ENCODE peak calls at places on chromosomes 12 and 14, in eight cellular contexts. F is body of pancreas; X is AG10803; B is choroid plexus epithelial cell; P is heart left ventricle; Z is endothelial cell of umbilical vein; I is naive thymus-derived CD4-positive, alpha-beta T cell; D is AG09309. C is an unnamed sample.

GRCh38 chr12:110856517-110856916 is 9.7 kb downstream of the CCDC63 start:
- DNase-seq in I (no peak), F (no peak), Z (no peak), X (no peak), D (no peak), B (no peak), P (no peak), C (no peak)

GRCh38 chr14:61452452-61452851 is 131.1 kb downstream of the PRKCH start:
- DNase-seq in P (no peak), B (no peak), D (no peak), Z (no peak), X (no peak), I (peak; percentile 41), F (no peak), C (no peak)

GRCh38 chr12:80316141-80316700 is 127.8 kb upstream of the PTPRQ start:
- DNase-seq in P (no peak), I (no peak), X (no peak), Z (no peak), D (no peak), F (no peak), B (no peak), C (no peak)

GRCh38 chr12:22525426-22525825 is 18.9 kb downstream of the C2CD5 start:
- DNase-seq in P (no peak), F (no peak), D (peak; percentile 24), Z (peak; percentile 24), I (no peak), B (peak; percentile 60), X (peak; percentile 62), C (peak; percentile 51)

GRCh38 chr12:93713060-93713459 is 35.9 kb downstream of the CRADD start:
- DNase-seq in F (no peak), P (no peak), B (no peak), Z (no peak), D (no peak), X (no peak), I (no peak), C (no peak)

GRCh38 chr14:90514015-90514398 is 117.2 kb downstream of the CALM1 start:
- DNase-seq in X (no peak), D (no peak), B (no peak), F (no peak), I (no peak), P (no peak), Z (no peak), C (no peak)

GRCh38 chr12:107200394-107200793 is 107.0 kb upstream of the CRY1 start:
- DNase-seq in X (peak; percentile 16), B (peak; percentile 65), D (no peak), Z (no peak), P (no peak), I (no peak), F (no peak), C (peak; percentile 40)

GRCh38 chr12:6182279-6182898 is 17.8 kb upstream of the CD9 start:
- DNase-seq in B (peak; percentile 87), F (peak; percentile 37), Z (peak; percentile 89), P (peak; percentile 69), I (no peak), D (peak; percentile 76), X (peak; percentile 91), C (peak; percentile 88)

GRCh38 chr12:127162902-127163301 is 1104.1 kb upstream of the TMEM132C start:
- DNase-seq in Z (no peak), B (peak; percentile 78), X (peak; percentile 74), I (peak; percentile 20), P (no peak), F (no peak), D (no peak), C (peak; percentile 43)

GRCh38 chr12:132572106-132572505 is 38.3 kb downstream of the LRCOL1 start:
- DNase-seq in D (no peak), X (no peak), F (no peak), Z (no peak), P (no peak), B (no peak), I (no peak), C (no peak)

GRCh38 chr14:90093942-90094595 is 32.3 kb downstream of the KCNK13 start:
- DNase-seq in X (peak; percentile 51), I (no peak), P (no peak), D (no peak), Z (no peak), F (no peak), B (peak; percentile 70), C (peak; percentile 55)

GRCh38 chr14:31059152-31059924 is 33.2 kb upstream of the STRN3 start:
- DNase-seq in X (peak; percentile 79), P (no peak), Z (no peak), I (no peak), D (peak; percentile 73), F (peak; percentile 65), B (peak; percentile 92), C (peak; percentile 93)

GRCh38 chr12:15151141-15152091 is 69.8 kb downstream of the RERG start:
- DNase-seq in I (no peak), D (no peak), X (no peak), B (peak; percentile 69), P (no peak), Z (peak; percentile 50), F (no peak), C (peak; percentile 44)

GRCh38 chr14:92403981-92404380 is 81.0 kb downstream of the SLC24A4 start:
- DNase-seq in X (no peak), D (no peak), B (no peak), P (no peak), F (no peak), Z (no peak), I (no peak), C (no peak)

GRCh38 chr12:48351022-48351708 is 446 bp upstream of the ZNF641 start:
- DNase-seq in F (peak; percentile 85), Z (peak; percentile 53), P (no peak), X (peak; percentile 66), D (peak; percentile 39), B (peak; percentile 87), I (no peak), C (peak; percentile 95)

GRCh38 chr14:86790408-86791364 is 1202.3 kb downstream of the GALC start:
- DNase-seq in D (no peak), I (no peak), P (no peak), Z (no peak), F (no peak), X (no peak), B (no peak), C (no peak)

GRCh38 chr12:121930862-121931261 is 12.5 kb downstream of the CFAP251 start:
- DNase-seq in D (no peak), B (no peak), Z (no peak), I (no peak), P (no peak), X (no peak), F (no peak), C (no peak)

GRCh38 chr14:41607966-41608663 is 1.4 kb downstream of the LRFN5 start:
- DNase-seq in D (no peak), I (no peak), P (no peak), X (no peak), B (peak; percentile 11), Z (no peak), F (no peak), C (no peak)

GRCh38 chr14:74483321-74483720 is 9.8 kb downstream of the NPC2 start:
- DNase-seq in X (peak; percentile 45), B (peak; percentile 53), Z (no peak), F (no peak), P (no peak), D (no peak), I (no peak), C (no peak)

GRCh38 chr14:29444805-29445204 is 482.8 kb downstream of the PRKD1 start:
- DNase-seq in X (peak; percentile 30), P (no peak), D (no peak), F (no peak), Z (no peak), B (no peak), I (no peak), C (peak; percentile 54)

GRCh38 chr14:24378981-24379906 is 11.3 kb downstream of the NFATC4 start:
- DNase-seq in I (no peak), D (no peak), P (no peak), B (no peak), X (no peak), F (no peak), Z (no peak), C (no peak)

GRCh38 chr12:97267803-97268202 is 194.8 kb upstream of the RMST start:
- DNase-seq in Z (no peak), X (no peak), D (no peak), I (no peak), P (no peak), F (no peak), B (no peak), C (no peak)

GRCh38 chr12:123526542-123527080 is 6.9 kb downstream of the RILPL1 start:
- DNase-seq in D (no peak), X (no peak), Z (no peak), F (no peak), P (no peak), I (no peak), B (no peak), C (no peak)

GRCh38 chr12:112124918-112125249 is 476 bp upstream of the TRAFD1 start:
- DNase-seq in I (no peak), B (no peak), P (no peak), F (no peak), X (no peak), D (no peak), Z (no peak), C (no peak)
- H3K4me3 ChIP-seq in I (peak overlapping the region; percentile 97), B (peak overlapping the region; percentile 98), P (peak overlapping the region; percentile 93), F (no peak overlapping the region), X (no peak overlapping the region), D (no peak overlapping the region), Z (no peak overlapping the region), C (peak overlapping the region; percentile 90)

DNA sequence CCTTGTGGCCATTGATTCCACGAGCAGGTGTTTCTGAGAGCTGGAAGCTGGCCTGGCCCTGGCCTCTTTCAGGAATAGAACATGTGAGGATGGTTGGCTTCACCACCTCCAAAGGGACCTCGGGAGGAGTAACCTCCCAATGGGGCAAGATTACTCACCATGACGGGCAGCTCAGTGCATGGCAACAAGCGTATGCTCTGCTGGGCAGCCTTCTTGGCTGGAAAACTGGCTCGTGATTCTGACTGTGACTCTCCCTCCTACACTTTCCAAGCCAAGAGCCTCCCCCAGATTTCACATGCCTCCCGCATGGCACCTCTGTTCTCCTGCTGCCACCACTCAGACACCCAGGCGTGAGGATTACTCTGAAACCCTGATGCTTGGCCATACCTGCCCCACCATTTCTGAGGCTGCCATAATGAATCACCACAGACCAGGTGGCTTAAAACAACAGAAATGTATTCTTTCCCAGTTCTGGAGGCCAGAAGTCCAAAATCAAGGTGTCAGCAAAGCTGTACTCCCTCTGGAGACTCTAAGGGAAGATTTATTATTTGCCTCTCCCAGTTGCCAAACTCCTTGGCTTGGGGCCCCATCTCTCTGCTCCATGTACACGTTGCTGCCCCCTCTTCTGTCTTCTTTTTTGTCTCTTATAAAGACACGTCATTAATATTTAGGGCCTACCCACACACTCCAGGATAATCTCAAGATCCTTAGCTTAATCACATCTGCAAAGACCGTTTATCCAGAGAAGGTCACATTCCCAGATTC is 215.9 kb downstream of the CHST11 start:
- DNase-seq in I (no peak), D (no peak), Z (no peak), F (no peak), X (peak; percentile 63), P (peak; percentile 49), B (no peak), C (peak; percentile 61)
- H3K4me3 ChIP-seq in I (no peak overlapping the region), D (no peak overlapping the region), Z (no peak overlapping the region), F (no peak overlapping the region), X (no peak overlapping the region), P (no peak overlapping the region), B (no peak overlapping the region), C (no peak overlapping the region)

GRCh38 chr12:118188690-118189371 is 52.9 kb downstream of the PEBP1 start:
- DNase-seq in P (peak; percentile 44), I (no peak), F (no peak), D (no peak), X (peak; percentile 62), B (peak; percentile 65), Z (peak; percentile 30), C (peak; percentile 73)
- H3K4me3 ChIP-seq in P (peak overlapping the region; percentile 50), I (no peak overlapping the region), F (no peak overlapping the region), D (no peak overlapping the region), X (peak overlapping the region; percentile 23), B (peak overlapping the region; percentile 65), Z (no peak overlapping the region), C (peak overlapping the region; percentile 54)

GRCh38 chr12:62190921-62191746 is 69.1 kb upstream of the USP15 start:
- DNase-seq in B (no peak), P (no peak), F (peak; percentile 11), I (no peak), Z (no peak), X (no peak), D (no peak), C (no peak)
- H3K4me3 ChIP-seq in B (no peak overlapping the region), P (peak overlapping the region; percentile 25), F (peak overlapping the region; percentile 8), I (peak overlapping the region; percentile 40), Z (no peak overlapping the region), X (peak overlapping the region; percentile 52), D (peak overlapping the region; percentile 27), C (peak overlapping the region; percentile 39)